ENCODE peak calls at places on chromosomes 6 and 20, in six cellular contexts. E, Q, S, F, G and J are unnamed samples.

GRCh38 chr6:143490244-143490643 is 21.3 kb downstream of the FUCA2 start:
- DNase-seq in S (no peak), F (no peak), Q (no peak), G (no peak), E (no peak), J (no peak)

GRCh38 chr20:34629342-34629741 is 47.5 kb downstream of the PIGU start:
- DNase-seq in E (no peak), G (no peak), F (no peak), S (no peak), Q (no peak), J (no peak)

GRCh38 chr6:31738048-31738979 is 1.5 kb upstream of the MSH5 start:
- DNase-seq in Q (peak), S (no peak), F (peak), G (peak), E (peak), J (no peak)

GRCh38 chr6:130978180-130978579 is 84.9 kb downstream of the EPB41L2 start:
- DNase-seq in F (no peak), S (no peak), E (no peak), Q (no peak), G (no peak), J (no peak)

GRCh38 chr6:44003345-44004061 is 123.7 kb downstream of the MRPL14 start:
- DNase-seq in E (no peak), S (no peak), Q (no peak), F (no peak), G (peak), J (no peak)

GRCh38 chr6:147852772-147853171 is 344.3 kb downstream of the SAMD5 start:
- DNase-seq in F (peak), S (no peak), E (no peak), G (no peak), Q (no peak), J (no peak)

GRCh38 chr20:47680804-47681529 is 104.3 kb downstream of the SULF2 start:
- DNase-seq in S (no peak), Q (no peak), G (peak), E (no peak), F (peak), J (no peak)

GRCh38 chr20:46035713-46036112 is 6.7 kb downstream of the SLC12A5 start:
- DNase-seq in G (no peak), E (no peak), Q (no peak), S (no peak), F (no peak), J (no peak)

GRCh38 chr6:37137201-37137880 is 32.6 kb upstream of the PIM1 start:
- DNase-seq in S (peak), F (peak), G (peak), E (no peak), Q (peak), J (peak)